ENCODE peak calls at places on chromosomes 11 and 22, in four cellular contexts. One of them, this sample, is unnamed.

GRCh38 chr11:19551454-19551853 is 161.2 kb upstream of the NAV2 start:
- DNase-seq in NCI-H774: no peak
- DNase-seq in activated CD8-positive, alpha-beta T cell treated with anti-CD3 and anti-CD28 coated beads, Interleukin-2, amount 10 ng/mL, durations not matched to agents 7 days and 5 days: no peak
- DNase-seq in ACHN: no peak
- DNase-seq in this sample: no peak

GRCh38 chr11:95884364-95884763 is 39.5 kb downstream of the MTMR2 start:
- DNase-seq in NCI-H774: no peak
- DNase-seq in activated CD8-positive, alpha-beta T cell treated with anti-CD3 and anti-CD28 coated beads, Interleukin-2, amount 10 ng/mL, durations not matched to agents 7 days and 5 days: no peak
- DNase-seq in ACHN: no peak
- DNase-seq in this sample: peak; percentile 18

GRCh38 chr11:121723261-121723741 is 270.5 kb upstream of the SORL1-AS1 start:
- DNase-seq in NCI-H774: no peak
- DNase-seq in activated CD8-positive, alpha-beta T cell treated with anti-CD3 and anti-CD28 coated beads, Interleukin-2, amount 10 ng/mL, durations not matched to agents 7 days and 5 days: no peak
- DNase-seq in ACHN: no peak
- DNase-seq in this sample: no peak

GRCh38 chr11:15034687-15035267 is 38.6 kb upstream of the CALCB start:
- DNase-seq in NCI-H774: no peak
- DNase-seq in activated CD8-positive, alpha-beta T cell treated with anti-CD3 and anti-CD28 coated beads, Interleukin-2, amount 10 ng/mL, durations not matched to agents 7 days and 5 days: no peak
- DNase-seq in ACHN: no peak
- DNase-seq in this sample: no peak

GRCh38 chr22:20777420-20778177 is 3.7 kb downstream of the SERPIND1 start:
- DNase-seq in NCI-H774: no peak
- DNase-seq in activated CD8-positive, alpha-beta T cell treated with anti-CD3 and anti-CD28 coated beads, Interleukin-2, amount 10 ng/mL, durations not matched to agents 7 days and 5 days: no peak
- DNase-seq in ACHN: no peak
- DNase-seq in this sample: peak; percentile 24

GRCh38 chr11:828501-829115 is 889 bp downstream of the CRACR2B start:
- DNase-seq in NCI-H774: no peak
- DNase-seq in activated CD8-positive, alpha-beta T cell treated with anti-CD3 and anti-CD28 coated beads, Interleukin-2, amount 10 ng/mL, durations not matched to agents 7 days and 5 days: no peak
- DNase-seq in ACHN: no peak
- DNase-seq in this sample: no peak

GRCh38 chr11:55714982-55715888 is 53.2 kb downstream of the OR4C6 start:
- DNase-seq in NCI-H774: no peak
- DNase-seq in activated CD8-positive, alpha-beta T cell treated with anti-CD3 and anti-CD28 coated beads, Interleukin-2, amount 10 ng/mL, durations not matched to agents 7 days and 5 days: no peak
- DNase-seq in ACHN: peak; percentile 42
- DNase-seq in this sample: peak; percentile 30

GRCh38 chr11:623999-624704 is 603 bp downstream of the CDHR5 start:
- DNase-seq in NCI-H774: no peak
- DNase-seq in activated CD8-positive, alpha-beta T cell treated with anti-CD3 and anti-CD28 coated beads, Interleukin-2, amount 10 ng/mL, durations not matched to agents 7 days and 5 days: no peak
- DNase-seq in ACHN: no peak
- DNase-seq in this sample: peak; percentile 25

GRCh38 chr11:23620617-23621016 is 760.3 kb upstream of the CCDC179 start:
- DNase-seq in NCI-H774: no peak
- DNase-seq in activated CD8-positive, alpha-beta T cell treated with anti-CD3 and anti-CD28 coated beads, Interleukin-2, amount 10 ng/mL, durations not matched to agents 7 days and 5 days: no peak
- DNase-seq in ACHN: no peak
- DNase-seq in this sample: no peak